ENCODE peak calls at places on chromosomes 6 and 20, in eight cellular contexts. V is HepG2, G is astrocyte, J is PC-3, E is fibroblast of lung, A is MM.1S, I is GM23338, F is mammary epithelial cell. O is an unnamed sample.

GRCh38 chr6:37860226-37860839 is 40.8 kb downstream of the ZFAND3 start:
- DNase-seq in V (peak), G (no peak), J (peak), E (peak), A (peak), I (peak), F (no peak), O (peak)

GRCh38 chr20:48739395-48740268 is 88.2 kb downstream of the PREX1 start:
- DNase-seq in V (no peak), G (no peak), J (no peak), E (no peak), A (no peak), I (no peak), F (no peak), O (no peak)

GRCh38 chr6:138691595-138692057 is 81.9 kb upstream of the CCDC28A start:
- DNase-seq in V (peak), G (peak), J (peak), E (peak), A (no peak), I (peak), F (peak), O (no peak)

GRCh38 chr6:32952817-32953739 is at the start of gene HLA-DMA:
- DNase-seq in V (peak), G (peak), J (peak), E (peak), A (peak), I (peak), F (peak), O (peak)

GRCh38 chr20:16381444-16381843 is 191.8 kb downstream of the KIF16B start:
- DNase-seq in V (no peak), G (no peak), J (no peak), E (no peak), A (no peak), I (no peak), F (no peak), O (no peak)

GRCh38 chr6:131949909-131950766 is 1.0 kb downstream of the CCN2 start:
- DNase-seq in V (peak), G (peak), J (peak), E (peak), A (peak), I (peak), F (peak), O (no peak)

GRCh38 chr6:31907158-31907813 is 5.4 kb upstream of the ZBTB12 start:
- DNase-seq in V (peak), G (peak), J (no peak), E (peak), A (no peak), I (no peak), F (peak), O (peak)

GRCh38 chr6:148471624-148472494 is 129.2 kb downstream of the SASH1 start:
- DNase-seq in V (no peak), G (peak), J (no peak), E (peak), A (no peak), I (no peak), F (no peak), O (no peak)

GRCh38 chr6:170048615-170049256 is 242.1 kb downstream of the DLL1 start:
- DNase-seq in V (no peak), G (no peak), J (peak), E (no peak), A (no peak), I (no peak), F (no peak), O (no peak)

GRCh38 chr6:28719275-28719940 is 193.7 kb downstream of the GPX5 start:
- DNase-seq in V (peak), G (no peak), J (peak), E (peak), A (no peak), I (peak), F (peak), O (no peak)

GRCh38 chr6:140537211-140537610 is 1162.8 kb upstream of the CITED2 start:
- DNase-seq in V (no peak), G (peak), J (peak), E (peak), A (no peak), I (no peak), F (no peak), O (no peak)

GRCh38 chr20:41524980-41525613 is 93.1 kb downstream of the CHD6 start:
- DNase-seq in V (no peak), G (peak), J (no peak), E (peak), A (no peak), I (no peak), F (peak), O (no peak)

GRCh38 chr6:139823099-139823807 is 448.8 kb upstream of the CITED2 start:
- DNase-seq in V (no peak), G (no peak), J (no peak), E (no peak), A (no peak), I (no peak), F (no peak), O (no peak)

GRCh38 chr6:148829415-148830101 is 82.7 kb downstream of the UST start:
- DNase-seq in V (no peak), G (no peak), J (peak), E (no peak), A (no peak), I (no peak), F (no peak), O (no peak)

GRCh38 chr6:95768539-95768938 is 191.2 kb downstream of the MANEA start:
- DNase-seq in V (peak), G (no peak), J (no peak), E (no peak), A (peak), I (peak), F (no peak), O (no peak)

GRCh38 chr6:99148761-99149160 is 200.7 kb downstream of the FAXC start:
- DNase-seq in V (no peak), G (no peak), J (no peak), E (no peak), A (no peak), I (no peak), F (no peak), O (no peak)

GRCh38 chr20:51158226-51158625 is 135.3 kb upstream of the KCNG1 start:
- DNase-seq in V (no peak), G (no peak), J (no peak), E (no peak), A (no peak), I (no peak), F (no peak), O (no peak)

GRCh38 chr20:56572178-56572577 is 39.1 kb downstream of the FAM209B start:
- DNase-seq in V (no peak), G (no peak), J (no peak), E (no peak), A (no peak), I (no peak), F (peak), O (no peak)

GRCh38 chr6:90184334-90185298 is 112.0 kb downstream of the BACH2 start:
- DNase-seq in V (no peak), G (peak), J (peak), E (peak), A (no peak), I (no peak), F (peak), O (no peak)

GRCh38 chr6:157982297-157982579 is 575 bp downstream of the SYNJ2 start:
- DNase-seq in V (peak), G (no peak), J (no peak), E (peak), A (peak), I (peak), F (peak), O (peak)

GRCh38 chr6:100774681-100775080 is 106.4 kb downstream of the ASCC3 start:
- DNase-seq in V (no peak), G (no peak), J (peak), E (peak), A (no peak), I (no peak), F (peak), O (no peak)

GRCh38 chr20:64114356-64114971 is 7.1 kb upstream of the NPBWR2 start:
- DNase-seq in V (no peak), G (no peak), J (no peak), E (no peak), A (no peak), I (peak), F (no peak), O (no peak)

GRCh38 chr20:24684954-24685691 is 215.7 kb downstream of the SYNDIG1 start:
- DNase-seq in V (no peak), G (no peak), J (no peak), E (no peak), A (no peak), I (peak), F (no peak), O (no peak)

GRCh38 chr20:33908868-33909267 is 84.8 kb upstream of the RALY start:
- DNase-seq in V (no peak), G (no peak), J (no peak), E (no peak), A (no peak), I (no peak), F (no peak), O (no peak)

GRCh38 chr20:38239406-38239805 is 21.1 kb downstream of the KIAA1755 start:
- DNase-seq in V (no peak), G (no peak), J (no peak), E (no peak), A (no peak), I (no peak), F (no peak), O (no peak)

GRCh38 chr20:34815636-34816035 is 9.8 kb downstream of the NCOA6 start:
- DNase-seq in V (no peak), G (no peak), J (no peak), E (peak), A (no peak), I (no peak), F (no peak), O (no peak)

GRCh38 chr20:25296094-25297093 is 48.5 kb downstream of the PYGB start:
- DNase-seq in V (peak), G (no peak), J (peak), E (no peak), A (peak), I (peak), F (no peak), O (peak)

GRCh38 chr6:23175391-23175790 is 606.0 kb downstream of the HDGFL1 start:
- DNase-seq in V (no peak), G (peak), J (no peak), E (peak), A (no peak), I (no peak), F (no peak), O (no peak)

GRCh38 chr6:137283940-137284910 is 65.0 kb upstream of the IFNGR1 start:
- DNase-seq in V (peak), G (no peak), J (peak), E (no peak), A (peak), I (no peak), F (peak), O (no peak)

GRCh38 chr20:50423758-50424157 is 86.4 kb upstream of the PTPN1 start:
- DNase-seq in V (no peak), G (no peak), J (no peak), E (no peak), A (no peak), I (no peak), F (no peak), O (no peak)

GRCh38 chr20:41047279-41047974 is 18.8 kb downstream of the TOP1 start:
- DNase-seq in V (no peak), G (no peak), J (no peak), E (no peak), A (peak), I (peak), F (no peak), O (no peak)

GRCh38 chr20:17083738-17084137 is 143.1 kb upstream of the PCSK2 start:
- DNase-seq in V (peak), G (no peak), J (peak), E (peak), A (peak), I (peak), F (no peak), O (peak)

GRCh38 chr20:41176711-41177552 is 39.6 kb downstream of the PLCG1 start:
- DNase-seq in V (no peak), G (no peak), J (no peak), E (no peak), A (no peak), I (no peak), F (no peak), O (no peak)

GRCh38 chr6:1702580-1703051 is 92.9 kb downstream of the FOXC1 start:
- DNase-seq in V (peak), G (no peak), J (no peak), E (no peak), A (no peak), I (no peak), F (no peak), O (no peak)

GRCh38 chr20:62624325-62624690 is 18.0 kb upstream of the SLCO4A1 start:
- DNase-seq in V (peak), G (no peak), J (peak), E (no peak), A (peak), I (peak), F (no peak), O (no peak)

GRCh38 chr20:62624719-62625455 is 17.4 kb upstream of the SLCO4A1 start:
- DNase-seq in V (no peak), G (no peak), J (no peak), E (no peak), A (no peak), I (no peak), F (no peak), O (no peak)

GRCh38 chr20:62622178-62622876 is 20.0 kb upstream of the SLCO4A1 start:
- DNase-seq in V (no peak), G (no peak), J (no peak), E (no peak), A (no peak), I (no peak), F (no peak), O (no peak)

GRCh38 chr20:62622877-62623487 is 19.3 kb upstream of the SLCO4A1 start:
- DNase-seq in V (no peak), G (no peak), J (no peak), E (no peak), A (no peak), I (no peak), F (no peak), O (no peak)

DNA sequence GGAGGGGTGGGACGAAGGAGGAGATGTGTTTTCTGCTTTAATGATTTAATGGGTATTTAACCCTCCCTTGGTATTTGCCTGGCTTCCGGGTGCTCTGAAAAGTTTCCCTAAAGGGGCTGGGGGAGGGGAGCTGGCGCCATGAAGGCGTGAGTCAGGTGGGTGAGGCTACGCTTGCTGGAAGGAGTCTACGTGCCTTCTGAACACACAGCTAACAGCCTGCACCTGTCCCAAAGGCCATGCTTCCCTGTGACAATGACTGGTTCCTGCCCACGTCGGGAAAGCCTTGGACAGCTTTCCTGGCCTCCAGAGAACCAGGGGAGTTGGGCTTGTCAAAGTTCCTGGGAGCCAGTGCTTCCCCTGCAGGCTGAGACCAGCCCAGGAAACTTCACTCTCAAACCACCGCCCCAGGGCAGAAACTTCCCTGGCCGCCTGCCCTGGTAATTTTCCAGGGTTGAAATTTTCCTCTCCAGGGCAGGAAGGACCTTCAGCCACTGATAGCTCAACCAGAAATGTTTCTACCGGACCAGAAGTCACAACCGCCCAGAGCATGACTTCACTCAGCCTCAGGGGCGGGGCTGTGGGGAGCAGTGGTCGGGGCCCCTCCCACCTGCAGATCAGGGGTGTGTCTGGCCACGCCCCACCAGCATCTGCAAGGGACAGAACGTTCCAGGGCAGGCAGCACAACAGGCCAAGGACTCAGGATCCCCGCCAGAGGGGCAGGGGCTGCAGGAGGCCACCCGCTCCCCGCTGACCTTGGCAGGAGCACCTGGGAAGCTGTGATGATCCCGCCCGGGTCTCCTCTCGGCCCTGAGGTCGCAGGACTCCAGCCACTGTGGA is 18.6 kb upstream of the SLCO4A1 start:
- DNase-seq in V (peak), G (peak), J (peak), E (peak), A (peak), I (peak), F (peak), O (peak)
- H2AFZ ChIP-seq in V (no peak), G (peak), J (peak), E (no peak), A (peak), I (peak), F (peak), O (peak)

DNA sequence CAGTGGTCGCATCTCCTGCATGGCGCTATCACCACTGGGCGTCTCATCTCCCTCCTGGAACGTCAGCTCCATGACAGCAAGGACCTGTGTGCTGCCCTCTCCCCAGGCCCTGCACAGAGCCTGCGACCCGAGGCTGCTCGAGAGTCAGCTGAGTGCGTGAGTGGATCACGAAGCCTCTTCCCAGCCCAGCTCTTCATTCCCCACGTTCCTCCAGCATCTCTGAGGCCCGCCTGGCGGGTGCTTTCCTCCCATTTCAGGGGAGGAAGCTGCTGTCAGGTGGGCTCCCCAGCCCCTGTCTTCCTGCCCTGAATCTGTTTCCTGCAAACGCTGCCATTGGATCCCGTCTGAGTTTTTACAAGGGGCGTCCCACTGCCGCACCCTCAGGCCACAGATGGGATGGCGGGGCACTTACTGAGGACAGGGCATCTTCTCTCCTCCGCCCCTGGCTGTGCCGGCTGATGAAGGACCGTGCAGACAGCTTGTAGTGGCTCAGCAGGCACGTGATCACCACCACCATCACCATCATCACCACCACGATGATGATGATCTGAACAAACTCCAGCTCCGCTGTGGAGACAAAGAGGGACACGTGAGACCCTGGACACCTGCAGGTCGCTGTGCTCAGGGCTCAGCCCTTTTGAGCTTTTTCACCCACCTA is 39.0 kb upstream of the ZBP1 start:
- DNase-seq in V (no peak), G (no peak), J (no peak), E (no peak), A (no peak), I (no peak), F (no peak), O (peak)
- H2AFZ ChIP-seq in V (no peak), G (no peak), J (no peak), E (no peak), A (no peak), I (no peak), F (no peak), O (no peak)

GRCh38 chr20:2475850-2476741 is 5.5 kb upstream of the SNRPB start:
- DNase-seq in V (peak), G (no peak), J (no peak), E (no peak), A (no peak), I (no peak), F (no peak), O (no peak)
- H2AFZ ChIP-seq in V (no peak), G (no peak), J (no peak), E (no peak), A (no peak), I (no peak), F (no peak), O (no peak)

DNA sequence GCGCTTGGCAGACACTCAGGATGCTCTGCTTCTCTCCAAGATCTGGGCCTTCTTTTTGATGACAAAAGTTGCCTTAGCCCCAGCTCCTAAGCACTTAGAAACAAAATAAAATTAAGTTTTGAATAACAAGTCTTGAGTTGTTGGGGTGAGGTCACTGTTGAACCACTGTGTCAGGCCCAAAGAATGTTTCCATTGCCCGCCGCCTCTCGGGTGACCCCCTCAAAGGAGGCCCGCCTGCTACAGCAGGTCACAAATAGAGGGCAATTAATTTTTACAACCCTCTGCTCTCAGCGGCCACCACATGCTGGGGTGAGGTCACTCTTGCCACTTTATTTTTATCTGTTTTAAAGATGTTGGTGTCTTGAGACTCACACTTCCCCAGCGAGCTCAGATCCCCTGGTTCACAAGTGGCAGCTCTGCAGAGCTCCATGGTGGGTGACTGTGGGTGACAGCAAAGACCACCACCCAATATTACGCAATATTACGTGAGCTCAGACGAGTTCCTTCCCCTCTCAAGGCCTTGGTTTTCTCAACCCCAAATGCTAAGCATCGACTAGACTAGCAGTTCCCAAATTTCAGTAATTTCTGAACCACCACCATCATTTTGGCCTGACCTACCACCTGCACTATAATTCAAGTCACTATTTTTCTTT is 247.7 kb upstream of the PMEPA1 start:
- DNase-seq in V (no peak), G (peak), J (no peak), E (peak), A (no peak), I (no peak), F (no peak), O (no peak)
- H2AFZ ChIP-seq in V (no peak), G (no peak), J (no peak), E (no peak), A (no peak), I (no peak), F (no peak), O (no peak)

DNA sequence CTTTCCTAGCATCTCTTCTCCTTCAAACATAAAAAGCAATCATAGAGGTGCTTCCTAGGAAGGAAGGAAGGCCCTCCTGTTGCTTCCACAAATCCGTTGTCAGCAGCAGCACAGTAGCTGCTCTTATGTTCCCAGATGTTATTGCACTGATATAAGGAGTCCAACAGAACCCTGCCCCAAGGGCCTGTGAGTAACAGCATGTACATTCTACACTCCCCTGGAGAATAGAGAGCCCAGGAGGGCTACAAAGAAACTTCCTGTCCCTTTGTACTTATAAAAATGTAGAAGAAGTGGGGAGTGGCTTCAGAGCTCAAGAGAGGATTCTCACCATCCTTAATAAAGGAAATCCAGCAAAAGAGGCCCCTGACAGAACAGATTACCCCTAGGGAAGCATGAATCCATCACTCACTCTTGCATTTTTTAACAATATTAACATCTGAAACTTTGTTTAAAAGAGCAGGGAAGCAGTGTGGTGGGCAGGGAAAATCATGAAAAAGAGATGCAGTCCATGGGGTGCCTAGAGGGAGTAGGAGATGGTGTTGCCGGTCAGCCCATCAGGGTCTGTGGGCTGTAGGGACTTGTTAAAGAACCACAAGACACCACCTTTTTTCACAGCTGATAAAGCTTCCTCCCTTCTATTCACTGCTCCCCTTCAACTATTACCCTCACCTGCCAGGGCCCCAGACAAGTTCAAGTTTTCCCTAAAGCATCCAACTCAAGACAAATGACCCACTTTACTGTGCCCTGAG is 104.5 kb upstream of the ADGRF1 start:
- DNase-seq in V (no peak), G (no peak), J (peak), E (peak), A (no peak), I (peak), F (peak), O (no peak)
- H2AFZ ChIP-seq in V (no peak), G (no peak), J (peak), E (no peak), A (no peak), I (peak), F (peak), O (no peak)

GRCh38 chr6:36302227-36302976 is 32.5 kb downstream of the PNPLA1 start:
- DNase-seq in V (peak), G (peak), J (peak), E (peak), A (peak), I (peak), F (peak), O (peak)
- H2AFZ ChIP-seq in V (no peak), G (no peak), J (peak), E (no peak), A (peak), I (peak), F (no peak), O (no peak)